ENCODE peak calls at places on chromosomes 13 and 19, in seven cellular contexts. U is neural progenitor cell, Y is endothelial cell of umbilical vein, T is H9, S is HCT116, F is neuronal stem cell, G is fibroblast of lung. V is an unnamed sample.
A peak's percentile ranks its signal among the peaks of the same experiment; 100 is the strongest.

GRCh38 chr13:43229506-43229905 is 206.1 kb downstream of the DNAJC15 start:
- DNase-seq in U (no peak), Y (no peak), T (no peak), S (no peak), F (no peak), G (peak; percentile 81), V (no peak)

GRCh38 chr19:40147693-40148347 is 43.4 kb upstream of the MAP3K10 start:
- DNase-seq in U (no peak), Y (peak; percentile 45), T (no peak), S (no peak), F (no peak), G (peak; percentile 75), V (no peak)

GRCh38 chr19:55692681-55693081 is 17.7 kb downstream of the EPN1 start:
- DNase-seq in U (no peak), Y (no peak), T (no peak), S (no peak), F (no peak), G (no peak), V (no peak)

GRCh38 chr13:65744761-65745160 is 1485.4 kb downstream of the PCDH9 start:
- DNase-seq in U (no peak), Y (no peak), T (no peak), S (no peak), F (no peak), G (peak; percentile 69), V (no peak)

GRCh38 chr19:16619456-16619855 is 8.5 kb downstream of the MED26 start:
- DNase-seq in U (no peak), Y (no peak), T (no peak), S (no peak), F (no peak), G (peak; percentile 14), V (no peak)

GRCh38 chr19:14979136-14979497 is 547 bp downstream of the SLC1A6 start:
- DNase-seq in U (peak; percentile 60), Y (no peak), T (peak; percentile 41), S (no peak), F (peak; percentile 31), G (no peak), V (no peak)

GRCh38 chr19:18608805-18609716 is 2.5 kb upstream of the CRLF1 start:
- DNase-seq in U (no peak), Y (no peak), T (no peak), S (no peak), F (no peak), G (no peak), V (no peak)

GRCh38 chr19:17348700-17349099 is 11.3 kb downstream of the GTPBP3 start:
- DNase-seq in U (peak; percentile 65), Y (peak; percentile 92), T (peak; percentile 86), S (no peak), F (peak; percentile 23), G (peak; percentile 67), V (no peak)

GRCh38 chr13:40460116-40460515 is 206.3 kb downstream of the FOXO1 start:
- DNase-seq in U (no peak), Y (no peak), T (no peak), S (no peak), F (no peak), G (peak; percentile 64), V (no peak)

GRCh38 chr13:113854238-113855011 is 9.5 kb downstream of the GAS6 start:
- DNase-seq in U (no peak), Y (no peak), T (peak; percentile 29), S (no peak), F (no peak), G (peak; percentile 66), V (no peak)

GRCh38 chr13:102879793-102880499 is 34.1 kb downstream of the ERCC5 start:
- DNase-seq in U (peak; percentile 15), Y (no peak), T (no peak), S (no peak), F (no peak), G (no peak), V (no peak)

GRCh38 chr19:43316591-43317319 is 36.7 kb upstream of the CD177 start:
- DNase-seq in U (peak; percentile 91), Y (no peak), T (peak; percentile 92), S (peak; percentile 73), F (no peak), G (peak; percentile 25), V (no peak)

GRCh38 chr13:68970532-68970931 is 1137.1 kb upstream of the ATXN8OS start:
- DNase-seq in U (no peak), Y (no peak), T (no peak), S (no peak), F (no peak), G (no peak), V (no peak)

GRCh38 chr13:112374271-112374670 is 1.9 kb upstream of the SPACA7 start:
- DNase-seq in U (no peak), Y (no peak), T (no peak), S (no peak), F (no peak), G (no peak), V (no peak)

GRCh38 chr19:19315444-19315843 is 4.9 kb downstream of the SUGP1 start:
- DNase-seq in U (no peak), Y (no peak), T (no peak), S (no peak), F (no peak), G (no peak), V (no peak)

GRCh38 chr19:7879102-7879770 is 5.0 kb upstream of the PRR36 start:
- DNase-seq in U (no peak), Y (no peak), T (no peak), S (no peak), F (no peak), G (no peak), V (no peak)

GRCh38 chr19:41792513-41793413 is 3.6 kb upstream of the CEACAM3 start:
- DNase-seq in U (peak; percentile 79), Y (peak; percentile 46), T (peak; percentile 73), S (peak; percentile 58), F (peak; percentile 46), G (peak; percentile 70), V (no peak)

GRCh38 chr13:84980571-84980970 is 818.6 kb downstream of the SLITRK6 start:
- DNase-seq in U (no peak), Y (no peak), T (no peak), S (no peak), F (no peak), G (no peak), V (no peak)

GRCh38 chr13:38687246-38688229 is 661 bp downstream of the FREM2 start:
- DNase-seq in U (peak; percentile 68), Y (no peak), T (peak; percentile 51), S (no peak), F (no peak), G (peak; percentile 6), V (no peak)

DNA sequence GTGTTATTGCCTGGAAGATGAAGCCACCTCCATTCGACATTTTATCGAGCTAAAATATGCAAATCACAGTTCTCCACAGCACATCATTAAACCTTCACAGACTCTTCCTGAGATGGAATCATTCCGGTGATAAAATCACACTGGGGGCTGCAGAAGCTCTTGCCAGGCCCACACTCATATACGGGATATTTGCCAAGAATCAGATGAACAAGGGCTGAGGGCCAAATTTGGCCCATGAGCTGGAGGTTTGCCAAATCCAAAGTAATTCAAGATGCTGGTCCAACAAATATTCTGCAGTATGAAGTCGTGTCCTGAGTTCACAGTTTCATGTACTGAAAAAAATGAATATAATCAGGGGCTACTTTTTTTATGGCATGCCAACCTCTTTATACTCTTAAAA is 16.6 kb upstream of the RXFP2 start:
- DNase-seq in U (no peak), Y (peak; percentile 62), T (no peak), S (no peak), F (no peak), G (peak; percentile 11), V (no peak)
- H3K4me2 ChIP-seq in U (no peak overlapping the region), Y (no peak overlapping the region), T (no peak overlapping the region), S (no peak overlapping the region), F (no peak overlapping the region), G (no peak overlapping the region), V (no peak overlapping the region)

GRCh38 chr19:29793116-29793727 is 18.6 kb upstream of the CCNE1 start:
- DNase-seq in U (no peak), Y (no peak), T (no peak), S (no peak), F (no peak), G (no peak), V (no peak)

GRCh38 chr19:29795882-29796523 is 15.8 kb upstream of the CCNE1 start:
- DNase-seq in U (no peak), Y (no peak), T (no peak), S (no peak), F (no peak), G (no peak), V (no peak)

GRCh38 chr19:29798783-29799182 is 13.0 kb upstream of the CCNE1 start:
- DNase-seq in U (no peak), Y (no peak), T (no peak), S (no peak), F (no peak), G (peak; percentile 70), V (no peak)

GRCh38 chr19:29800086-29800825 is 11.5 kb upstream of the CCNE1 start:
- DNase-seq in U (no peak), Y (no peak), T (no peak), S (no peak), F (no peak), G (no peak), V (no peak)

DNA sequence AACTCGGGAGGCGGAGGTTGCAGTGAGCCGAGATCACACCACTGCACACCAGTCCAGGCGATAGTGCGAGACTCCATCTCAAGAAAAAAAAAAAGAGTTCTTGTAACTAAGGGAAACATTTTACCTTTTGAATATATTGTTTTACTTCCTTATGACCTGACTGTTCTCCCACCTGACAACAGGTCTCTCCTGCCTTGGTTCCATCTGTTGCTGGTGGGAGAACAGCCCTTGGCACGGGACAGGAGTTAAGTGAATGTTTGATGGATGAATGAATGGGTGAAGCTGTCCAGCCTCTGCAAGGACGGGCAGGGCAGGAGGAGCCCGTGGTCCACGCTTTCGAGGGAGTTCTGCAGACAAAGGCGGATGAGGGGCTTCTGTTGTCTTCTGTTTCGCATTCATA is 16.3 kb upstream of the CCNE1 start:
- DNase-seq in U (no peak), Y (no peak), T (no peak), S (no peak), F (no peak), G (no peak), V (no peak)
- H2AFZ ChIP-seq in U (peak overlapping the region; percentile 10), Y (no peak overlapping the region), T (no peak overlapping the region), S (no peak overlapping the region), F (no peak overlapping the region), G (no peak overlapping the region), V (no peak overlapping the region)

GRCh38 chr19:1267441-1268391 is 1.4 kb upstream of the CIRBP start:
- DNase-seq in U (peak; percentile 58), Y (no peak), T (no peak), S (no peak), F (no peak), G (peak; percentile 58), V (no peak)
- H3K4me2 ChIP-seq in U (peak overlapping the region; percentile 78), Y (peak overlapping the region; percentile 43), T (peak overlapping the region; percentile 44), S (peak overlapping the region; percentile 100), F (peak overlapping the region; percentile 90), G (peak overlapping the region; percentile 96), V (peak overlapping the region; percentile 82)

GRCh38 chr13:45108716-45109706 is 11.3 kb upstream of the GTF2F2 start:
- DNase-seq in U (no peak), Y (no peak), T (peak; percentile 74), S (no peak), F (no peak), G (peak; percentile 74), V (no peak)

GRCh38 chr13:45119469-45119989 is 781 bp upstream of the GTF2F2 start:
- DNase-seq in U (peak; percentile 18), Y (no peak), T (no peak), S (no peak), F (no peak), G (peak; percentile 79), V (no peak)

DNA sequence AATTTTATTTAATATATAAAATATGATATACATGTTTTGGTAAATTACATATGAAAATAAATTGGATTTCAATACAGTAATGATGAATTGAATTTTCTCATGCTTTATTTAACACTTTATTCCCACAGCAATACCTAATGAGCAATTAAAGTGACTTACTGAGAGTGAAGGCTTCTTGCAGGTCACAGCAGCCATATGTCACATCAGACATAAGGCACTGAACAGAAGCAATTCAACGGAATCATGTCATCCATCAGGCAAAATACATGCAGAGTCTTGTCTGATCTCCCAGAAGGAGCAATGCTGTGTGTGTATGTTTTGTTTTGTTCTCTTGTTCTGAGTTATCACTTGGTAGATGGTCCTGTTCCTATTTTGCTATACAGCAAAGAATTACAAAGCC is 6.5 kb upstream of the GTF2F2 start:
- DNase-seq in U (no peak), Y (no peak), T (no peak), S (no peak), F (no peak), G (no peak), V (no peak)
- H2AFZ ChIP-seq in U (no peak overlapping the region), Y (no peak overlapping the region), T (no peak overlapping the region), S (no peak overlapping the region), F (peak overlapping the region; percentile 55), G (peak overlapping the region; percentile 35), V (peak overlapping the region; percentile 63)